ENCODE peak calls at places on chromosomes 16 and 17, in four cellular contexts. One of them, this sample, is unnamed.

GRCh38 chr16:65641049-65641448 is 519.2 kb upstream of the CDH11 start:
- DNase-seq in uterus: no peak
- DNase-seq in adrenal gland: no peak
- DNase-seq in lower leg skin: no peak
- DNase-seq in this sample: no peak

GRCh38 chr16:13392341-13392740 is 490.9 kb downstream of the SHISA9 start:
- DNase-seq in uterus: no peak
- DNase-seq in adrenal gland: no peak
- DNase-seq in lower leg skin: no peak
- DNase-seq in this sample: no peak

GRCh38 chr17:51259574-51260236 is at the start of gene MBTD1:
- DNase-seq in uterus: peak; percentile 94
- DNase-seq in adrenal gland: peak; percentile 97
- DNase-seq in lower leg skin: peak; percentile 96
- DNase-seq in this sample: peak; percentile 98

GRCh38 chr17:7559307-7560171 is 989 bp downstream of the TNFSF13 start:
- DNase-seq in uterus: no peak
- DNase-seq in adrenal gland: peak; percentile 44
- DNase-seq in lower leg skin: no peak
- DNase-seq in this sample: no peak

GRCh38 chr16:72992142-72992601 is 55.8 kb downstream of the ZFHX3 start:
- DNase-seq in uterus: no peak
- DNase-seq in adrenal gland: no peak
- DNase-seq in lower leg skin: no peak
- DNase-seq in this sample: no peak

GRCh38 chr16:55660026-55660425 is 4.2 kb downstream of the SLC6A2 start:
- DNase-seq in uterus: no peak
- DNase-seq in adrenal gland: no peak
- DNase-seq in lower leg skin: no peak
- DNase-seq in this sample: no peak

GRCh38 chr17:30251931-30252330 is 16.4 kb upstream of the SLC6A4 start:
- DNase-seq in uterus: no peak
- DNase-seq in adrenal gland: no peak
- DNase-seq in lower leg skin: no peak
- DNase-seq in this sample: no peak

GRCh38 chr17:81298991-81299733 is 4.1 kb upstream of the SLC38A10 start:
- DNase-seq in uterus: no peak
- DNase-seq in adrenal gland: no peak
- DNase-seq in lower leg skin: no peak
- DNase-seq in this sample: no peak

GRCh38 chr17:29039764-29040598 is 3.0 kb upstream of the PIPOX start:
- DNase-seq in uterus: no peak
- DNase-seq in adrenal gland: no peak
- DNase-seq in lower leg skin: no peak
- DNase-seq in this sample: no peak

GRCh38 chr17:46771601-46772012 is 46.9 kb downstream of the WNT3 start:
- DNase-seq in uterus: no peak
- DNase-seq in adrenal gland: no peak
- DNase-seq in lower leg skin: no peak
- DNase-seq in this sample: no peak
- H3K4me3 ChIP-seq in uterus: peak overlapping the region; percentile 50
- H3K4me3 ChIP-seq in adrenal gland: no peak overlapping the region
- H3K4me3 ChIP-seq in lower leg skin: peak overlapping the region; percentile 28
- H3K4me3 ChIP-seq in this sample: peak overlapping the region; percentile 69

GRCh38 chr17:35373532-35373983 is at the start of gene SLFN11:
- DNase-seq in uterus: peak; percentile 90
- DNase-seq in adrenal gland: peak; percentile 80
- DNase-seq in lower leg skin: peak; percentile 86
- DNase-seq in this sample: peak; percentile 97
- TF ChIP-seq POLR2A in uterus: peak; percentile 83
- TF ChIP-seq POLR2A in adrenal gland: peak; percentile 84
- TF ChIP-seq POLR2A in lower leg skin: no peak
- TF ChIP-seq POLR2A in this sample: peak; percentile 79

DNA sequence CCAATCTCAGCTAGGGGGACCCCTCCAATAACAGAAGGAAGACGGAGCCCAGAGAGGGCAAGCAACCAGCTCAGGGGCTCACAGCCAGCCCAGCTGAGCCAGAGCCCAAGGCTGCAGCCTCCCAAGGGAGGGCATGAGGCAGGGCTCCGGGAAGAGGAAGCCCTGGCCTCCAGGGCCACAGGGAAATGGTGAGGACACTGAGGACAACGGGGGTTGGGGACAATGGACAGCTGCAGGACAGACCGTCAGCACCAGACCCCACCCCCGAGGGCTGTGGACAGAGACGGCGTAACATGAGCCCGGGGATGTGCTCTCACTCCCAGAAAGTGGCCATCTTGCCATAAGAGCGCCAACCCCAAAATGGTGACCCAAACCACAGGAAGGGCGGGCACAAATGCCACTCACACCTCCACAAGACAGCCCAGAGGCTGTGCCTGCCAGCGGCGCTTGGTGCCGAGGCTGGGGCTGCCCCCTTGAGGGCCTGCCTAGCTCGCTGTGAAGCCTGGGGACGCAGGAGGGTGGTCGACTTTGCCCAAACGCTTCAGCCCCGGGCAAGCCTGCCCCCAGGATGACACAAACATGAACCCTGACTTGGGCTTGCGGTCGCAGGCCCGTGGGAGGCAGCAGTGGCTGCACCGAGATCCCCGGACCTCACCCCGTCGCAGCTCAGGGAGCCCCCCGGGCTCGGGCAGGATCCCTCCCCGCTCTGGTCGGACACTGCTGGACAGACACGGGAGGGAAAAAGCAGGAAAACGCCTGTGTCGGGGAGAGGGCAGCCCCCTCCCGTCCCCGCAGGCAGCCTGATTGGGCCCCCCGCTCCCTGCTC is 10.5 kb downstream of the PIMREG start:
- DNase-seq in uterus: no peak
- DNase-seq in adrenal gland: no peak
- DNase-seq in lower leg skin: no peak
- DNase-seq in this sample: no peak
- H3K4me3 ChIP-seq in uterus: no peak overlapping the region
- H3K4me3 ChIP-seq in adrenal gland: no peak overlapping the region
- H3K4me3 ChIP-seq in lower leg skin: no peak overlapping the region
- H3K4me3 ChIP-seq in this sample: peak overlapping the region; percentile 18

GRCh38 chr17:74954115-74954514 is 18.4 kb downstream of the OTOP3 start:
- DNase-seq in uterus: no peak
- DNase-seq in adrenal gland: no peak
- DNase-seq in lower leg skin: no peak
- DNase-seq in this sample: no peak
- TF ChIP-seq POLR2A in uterus: no peak
- TF ChIP-seq POLR2A in adrenal gland: no peak
- TF ChIP-seq POLR2A in lower leg skin: no peak
- TF ChIP-seq POLR2A in this sample: no peak

DNA sequence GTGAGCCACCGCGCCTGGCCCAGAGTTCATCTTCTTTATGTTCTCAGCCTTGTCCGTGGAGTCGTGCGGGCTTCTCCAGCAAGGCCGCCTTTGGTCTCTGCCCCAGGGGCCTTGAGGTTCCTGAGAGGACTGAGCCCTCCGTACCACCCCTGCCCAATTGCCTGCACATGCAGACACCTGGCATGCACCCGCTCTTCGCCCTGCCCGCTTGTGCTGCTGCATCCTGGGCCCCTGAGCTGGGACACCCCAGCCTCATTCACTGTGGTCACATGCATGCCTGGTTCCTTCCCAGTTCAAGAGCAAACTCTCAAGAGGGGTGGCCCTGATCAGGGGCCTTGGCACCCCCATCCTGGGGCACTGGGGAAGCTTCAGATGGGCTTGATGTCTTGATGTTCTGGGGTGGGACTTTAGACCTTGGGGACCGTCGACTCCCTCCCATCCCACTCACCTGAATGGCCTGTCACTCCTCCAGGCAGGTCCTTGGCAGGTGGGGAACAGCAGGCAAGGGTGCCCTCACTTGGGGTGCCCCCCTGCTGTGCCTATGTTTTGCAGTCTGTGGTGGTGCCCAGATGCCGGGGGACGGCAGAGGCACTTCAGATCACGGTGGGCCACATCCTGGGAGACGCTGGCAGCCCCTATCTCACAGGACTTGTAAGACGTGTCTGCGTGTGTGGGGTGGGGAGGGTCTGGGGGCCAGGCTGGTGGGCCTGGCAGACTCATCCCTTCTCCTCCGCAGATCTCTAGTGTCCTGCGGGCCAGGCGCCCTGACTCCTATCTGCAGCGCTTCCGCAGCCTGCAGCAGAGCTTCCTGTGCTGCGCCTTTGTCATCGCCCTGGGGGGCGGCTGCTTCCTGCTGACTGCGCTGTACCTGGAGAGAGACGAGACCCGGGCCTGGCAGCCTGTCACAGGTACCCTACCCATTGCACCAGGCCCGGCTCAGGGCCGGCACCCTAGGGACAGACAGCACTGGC is 12.7 kb upstream of the SPNS2 start:
- DNase-seq in uterus: no peak
- DNase-seq in adrenal gland: no peak
- DNase-seq in lower leg skin: no peak
- DNase-seq in this sample: no peak
- H3K4me3 ChIP-seq in uterus: no peak overlapping the region
- H3K4me3 ChIP-seq in adrenal gland: no peak overlapping the region
- H3K4me3 ChIP-seq in lower leg skin: no peak overlapping the region
- H3K4me3 ChIP-seq in this sample: no peak overlapping the region

GRCh38 chr16:31079342-31079944 is 5.2 kb downstream of the ZNF646 start:
- DNase-seq in uterus: no peak
- DNase-seq in adrenal gland: no peak
- DNase-seq in lower leg skin: no peak
- DNase-seq in this sample: no peak
- TF ChIP-seq POLR2A in uterus: no peak
- TF ChIP-seq POLR2A in adrenal gland: no peak
- TF ChIP-seq POLR2A in lower leg skin: no peak
- TF ChIP-seq POLR2A in this sample: no peak